ENCODE peak calls at places on chromosomes 3 and 15, in seven cellular contexts. T is A549, S is heart left ventricle, Z is Peyer's patch, Y is breast epithelium, N is right lobe of liver, E is NB4. W is an unnamed sample.

GRCh38 chr3:179450901-179451334 is 352 bp downstream of the GNB4 start:
- DNase-seq in T (peak), S (peak), Z (no peak), Y (no peak), N (no peak), E (peak), W (no peak)

GRCh38 chr15:74410502-74410901 is 23.3 kb downstream of the SEMA7A start:
- DNase-seq in T (no peak), S (no peak), Z (no peak), Y (no peak), N (no peak), E (no peak), W (no peak)

GRCh38 chr3:137572931-137573330 is 191.2 kb upstream of the SOX14 start:
- DNase-seq in T (no peak), S (no peak), Z (no peak), Y (no peak), N (no peak), E (no peak), W (no peak)

GRCh38 chr3:127546970-127547733 is 43.4 kb downstream of the TPRA1 start:
- DNase-seq in T (no peak), S (peak), Z (no peak), Y (no peak), N (no peak), E (no peak), W (no peak)

GRCh38 chr15:90497912-90498311 is 31.8 kb upstream of the CRTC3 start:
- DNase-seq in T (no peak), S (no peak), Z (no peak), Y (no peak), N (no peak), E (no peak), W (no peak)

GRCh38 chr3:56369914-56370313 is 98.4 kb downstream of the ERC2 start:
- DNase-seq in T (no peak), S (no peak), Z (no peak), Y (no peak), N (no peak), E (no peak), W (no peak)

GRCh38 chr3:121529308-121529707 is 16.5 kb downstream of the POLQ start:
- DNase-seq in T (peak), S (no peak), Z (no peak), Y (no peak), N (no peak), E (peak), W (no peak)

GRCh38 chr3:87175662-87176230 is 51.4 kb upstream of the CHMP2B start:
- DNase-seq in T (no peak), S (no peak), Z (no peak), Y (no peak), N (no peak), E (no peak), W (no peak)

GRCh38 chr15:37016287-37016686 is 84.1 kb downstream of the MEIS2 start:
- DNase-seq in T (no peak), S (no peak), Z (no peak), Y (no peak), N (no peak), E (no peak), W (no peak)

GRCh38 chr3:123447749-123448502 is 964 bp downstream of the ADCY5 start:
- DNase-seq in T (no peak), S (peak), Z (no peak), Y (no peak), N (peak), E (no peak), W (no peak)

GRCh38 chr3:112647122-112647521 is 6.2 kb upstream of the CCDC80 start:
- DNase-seq in T (peak), S (no peak), Z (no peak), Y (no peak), N (no peak), E (no peak), W (peak)

GRCh38 chr3:20043825-20044224 is 3.6 kb downstream of the KAT2B start:
- DNase-seq in T (no peak), S (no peak), Z (no peak), Y (no peak), N (no peak), E (no peak), W (no peak)

GRCh38 chr15:40914486-40914885 is 14.7 kb upstream of the DLL4 start:
- DNase-seq in T (no peak), S (no peak), Z (no peak), Y (no peak), N (no peak), E (no peak), W (no peak)

GRCh38 chr3:173688216-173688842 is 290.8 kb downstream of the NLGN1 start:
- DNase-seq in T (no peak), S (no peak), Z (no peak), Y (no peak), N (no peak), E (no peak), W (no peak)

GRCh38 chr3:492586-493296 is 296.2 kb downstream of the CHL1 start:
- DNase-seq in T (no peak), S (no peak), Z (no peak), Y (no peak), N (no peak), E (no peak), W (no peak)

GRCh38 chr3:162338514-162338913 is 841.9 kb downstream of the OTOL1 start:
- DNase-seq in T (no peak), S (no peak), Z (no peak), Y (no peak), N (no peak), E (no peak), W (no peak)

GRCh38 chr3:39809181-39809994 is at the start of gene MYRIP:
- DNase-seq in T (no peak), S (peak), Z (no peak), Y (peak), N (peak), E (peak), W (no peak)

GRCh38 chr3:63967675-63968611 is 55.4 kb downstream of the PSMD6 start:
- DNase-seq in T (no peak), S (no peak), Z (peak), Y (no peak), N (peak), E (peak), W (no peak)
- TF ChIP-seq POLR2A in T (no peak), S (no peak), Z (no peak), Y (no peak), N (peak), E (no peak), W (no peak)

DNA sequence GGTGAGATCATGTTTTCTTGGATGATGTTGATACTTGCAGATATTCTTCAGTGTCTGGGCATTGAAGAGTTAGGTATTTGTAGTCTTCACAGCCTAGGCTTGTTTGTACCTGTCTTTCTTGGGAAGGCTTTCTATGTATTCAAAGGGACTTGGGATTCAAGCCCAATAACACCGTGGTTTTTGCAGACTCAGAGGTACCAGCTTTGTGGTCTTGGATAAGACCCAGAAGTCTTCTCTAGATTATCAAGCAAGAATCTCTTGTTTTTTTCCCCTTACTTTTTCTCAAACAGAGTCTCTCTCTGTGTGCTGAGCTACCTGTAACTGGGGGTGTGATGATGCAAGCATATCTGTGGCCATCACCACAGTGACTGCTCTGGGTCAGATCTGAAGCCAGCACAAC is 42.7 kb upstream of the CCK start:
- DNase-seq in T (no peak), S (no peak), Z (no peak), Y (no peak), N (no peak), E (no peak), W (no peak)
- TF ChIP-seq POLR2A in T (no peak), S (no peak), Z (no peak), Y (no peak), N (no peak), E (no peak), W (no peak)

DNA sequence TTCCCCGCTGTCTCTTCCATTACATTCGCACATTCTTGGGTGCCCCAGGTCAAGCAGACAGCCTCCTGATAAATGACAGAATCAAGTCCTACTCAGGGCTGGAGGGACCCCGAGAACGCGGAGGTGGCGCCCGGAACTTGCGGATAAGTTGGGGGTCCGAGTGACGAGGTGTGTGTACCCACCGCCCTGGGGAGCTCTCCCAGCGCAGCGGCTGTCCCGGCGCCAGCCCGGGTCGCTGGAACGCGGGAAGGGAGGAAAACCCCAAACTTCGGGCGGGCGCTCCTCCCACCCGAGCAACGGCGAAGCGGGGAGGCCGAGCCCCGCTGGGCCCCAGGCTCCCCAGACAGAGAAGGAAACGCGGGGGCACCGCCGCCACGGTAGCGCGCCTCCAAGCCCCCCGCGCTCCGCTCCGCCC is 550 bp downstream of the CLN6 start:
- DNase-seq in T (peak), S (no peak), Z (peak), Y (no peak), N (no peak), E (peak), W (peak)
- TF ChIP-seq POLR2A in T (no peak), S (no peak), Z (no peak), Y (no peak), N (no peak), E (no peak), W (no peak)

GRCh38 chr3:52297242-52298146 is 9.9 kb downstream of the GLYCTK start:
- DNase-seq in T (no peak), S (peak), Z (no peak), Y (no peak), N (no peak), E (no peak), W (no peak)

GRCh38 chr3:52301042-52301441 is 13.4 kb downstream of the GLYCTK start:
- DNase-seq in T (no peak), S (peak), Z (no peak), Y (no peak), N (no peak), E (no peak), W (no peak)

GRCh38 chr3:52298147-52299098 is 10.8 kb downstream of the GLYCTK start:
- DNase-seq in T (no peak), S (no peak), Z (no peak), Y (no peak), N (no peak), E (no peak), W (no peak)

GRCh38 chr3:52299247-52299657 is 11.6 kb downstream of the GLYCTK start:
- DNase-seq in T (no peak), S (peak), Z (no peak), Y (no peak), N (no peak), E (no peak), W (no peak)

DNA sequence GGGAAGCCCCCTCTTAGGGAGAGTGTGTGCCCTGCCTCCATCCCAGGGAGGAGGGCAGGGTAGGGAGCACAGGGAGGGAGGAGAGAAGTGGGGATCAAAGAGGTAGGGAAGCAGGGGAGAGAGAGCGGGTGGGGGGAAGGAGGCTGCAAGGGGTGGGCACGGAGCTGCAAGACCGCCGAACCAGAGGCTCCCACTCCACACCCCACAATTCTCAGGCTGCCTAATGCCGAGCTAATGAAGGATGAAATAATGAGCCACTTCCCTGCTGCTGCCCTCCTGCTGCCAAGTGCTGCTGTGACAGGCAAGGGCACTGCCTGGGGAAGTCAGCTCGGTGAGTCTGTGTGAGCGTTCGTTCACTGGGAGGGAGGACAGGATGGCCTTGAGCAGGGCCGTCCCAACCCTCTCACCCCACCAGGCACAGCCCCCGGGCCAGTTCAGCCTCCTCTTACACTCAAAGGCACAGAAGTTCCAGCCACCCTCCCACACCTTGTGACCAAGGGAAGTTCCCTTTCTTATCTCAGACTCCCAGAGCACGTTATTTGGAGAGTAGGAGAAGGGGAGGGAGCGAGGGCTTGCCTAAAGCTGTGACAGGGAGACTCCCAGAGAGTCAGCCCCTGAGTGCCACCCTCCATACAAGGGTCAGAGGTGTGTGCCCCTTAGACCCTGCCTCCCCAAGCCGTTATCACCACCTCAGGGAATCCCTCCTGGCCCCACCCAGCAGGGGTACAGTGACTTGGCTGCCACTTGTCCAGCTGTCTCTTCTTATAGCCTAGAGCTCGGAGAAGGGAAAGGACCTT is 12.4 kb downstream of the GLYCTK start:
- DNase-seq in T (peak), S (peak), Z (no peak), Y (no peak), N (peak), E (peak), W (peak)
- TF ChIP-seq POLR2A in T (no peak), S (no peak), Z (no peak), Y (no peak), N (no peak), E (no peak), W (no peak)

W was measured in H54.